ENCODE peak calls at places on chromosomes 7 and 10, in ten cellular contexts. One of them, this sample, is unnamed.

GRCh38 chr10:113880236-113880635 is 25.8 kb downstream of the NHLRC2 start:
- DNase-seq in lower lobe of right lung: no peak
- DNase-seq in effector memory CD4-positive, alpha-beta T cell: no peak
- DNase-seq in HFF-Myc: no peak
- DNase-seq in heart right ventricle: no peak
- DNase-seq in fibroblast of lung: peak
- DNase-seq in adipocyte: no peak
- DNase-seq in GM23248: peak
- DNase-seq in stomach: no peak
- DNase-seq in heart left ventricle: no peak
- DNase-seq in this sample: no peak

GRCh38 chr10:129531969-129532660 is 65.1 kb downstream of the MGMT start:
- DNase-seq in lower lobe of right lung: peak
- DNase-seq in effector memory CD4-positive, alpha-beta T cell: no peak
- DNase-seq in HFF-Myc: no peak
- DNase-seq in heart right ventricle: no peak
- DNase-seq in fibroblast of lung: peak
- DNase-seq in adipocyte: no peak
- DNase-seq in GM23248: no peak
- DNase-seq in stomach: no peak
- DNase-seq in heart left ventricle: no peak
- DNase-seq in this sample: no peak

GRCh38 chr7:100801833-100802568 is 25.3 kb downstream of the EPHB4 start:
- DNase-seq in lower lobe of right lung: peak
- DNase-seq in effector memory CD4-positive, alpha-beta T cell: no peak
- DNase-seq in HFF-Myc: peak
- DNase-seq in heart right ventricle: no peak
- DNase-seq in fibroblast of lung: peak
- DNase-seq in adipocyte: peak
- DNase-seq in GM23248: peak
- DNase-seq in stomach: peak
- DNase-seq in heart left ventricle: peak
- DNase-seq in this sample: peak

GRCh38 chr7:12951397-12951801 is 264.0 kb downstream of the ARL4A start:
- DNase-seq in lower lobe of right lung: no peak
- DNase-seq in effector memory CD4-positive, alpha-beta T cell: no peak
- DNase-seq in HFF-Myc: peak
- DNase-seq in heart right ventricle: no peak
- DNase-seq in fibroblast of lung: peak
- DNase-seq in adipocyte: peak
- DNase-seq in GM23248: peak
- DNase-seq in stomach: no peak
- DNase-seq in heart left ventricle: no peak
- DNase-seq in this sample: peak

GRCh38 chr7:19362099-19362498 is 216.9 kb upstream of the FERD3L start:
- DNase-seq in lower lobe of right lung: no peak
- DNase-seq in effector memory CD4-positive, alpha-beta T cell: no peak
- DNase-seq in HFF-Myc: no peak
- DNase-seq in heart right ventricle: no peak
- DNase-seq in fibroblast of lung: peak
- DNase-seq in adipocyte: peak
- DNase-seq in GM23248: peak
- DNase-seq in stomach: no peak
- DNase-seq in heart left ventricle: no peak
- DNase-seq in this sample: no peak

GRCh38 chr10:72612203-72612826 is 13.6 kb downstream of the MICU1 start:
- DNase-seq in lower lobe of right lung: no peak
- DNase-seq in effector memory CD4-positive, alpha-beta T cell: no peak
- DNase-seq in HFF-Myc: no peak
- DNase-seq in heart right ventricle: peak
- DNase-seq in fibroblast of lung: peak
- DNase-seq in adipocyte: peak
- DNase-seq in GM23248: peak
- DNase-seq in stomach: no peak
- DNase-seq in heart left ventricle: no peak
- DNase-seq in this sample: peak

GRCh38 chr7:156554488-156554887 is 86.1 kb upstream of the RNF32 start:
- DNase-seq in lower lobe of right lung: no peak
- DNase-seq in effector memory CD4-positive, alpha-beta T cell: no peak
- DNase-seq in HFF-Myc: no peak
- DNase-seq in heart right ventricle: no peak
- DNase-seq in fibroblast of lung: no peak
- DNase-seq in adipocyte: no peak
- DNase-seq in GM23248: no peak
- DNase-seq in stomach: no peak
- DNase-seq in heart left ventricle: no peak
- DNase-seq in this sample: no peak

GRCh38 chr10:123442901-123443300 is 223.3 kb upstream of the GPR26 start:
- DNase-seq in lower lobe of right lung: no peak
- DNase-seq in effector memory CD4-positive, alpha-beta T cell: no peak
- DNase-seq in HFF-Myc: no peak
- DNase-seq in heart right ventricle: no peak
- DNase-seq in fibroblast of lung: no peak
- DNase-seq in adipocyte: no peak
- DNase-seq in GM23248: no peak
- DNase-seq in stomach: no peak
- DNase-seq in heart left ventricle: no peak
- DNase-seq in this sample: no peak

GRCh38 chr10:82982110-82982608 is 1107.2 kb downstream of the NRG3 start:
- DNase-seq in lower lobe of right lung: no peak
- DNase-seq in effector memory CD4-positive, alpha-beta T cell: no peak
- DNase-seq in HFF-Myc: peak
- DNase-seq in heart right ventricle: no peak
- DNase-seq in fibroblast of lung: peak
- DNase-seq in adipocyte: peak
- DNase-seq in GM23248: peak
- DNase-seq in stomach: no peak
- DNase-seq in heart left ventricle: peak
- DNase-seq in this sample: peak

GRCh38 chr7:127889677-127890076 is 141.6 kb downstream of the LRRC4 start:
- DNase-seq in lower lobe of right lung: no peak
- DNase-seq in effector memory CD4-positive, alpha-beta T cell: no peak
- DNase-seq in HFF-Myc: no peak
- DNase-seq in heart right ventricle: no peak
- DNase-seq in fibroblast of lung: no peak
- DNase-seq in adipocyte: no peak
- DNase-seq in GM23248: no peak
- DNase-seq in stomach: no peak
- DNase-seq in heart left ventricle: no peak
- DNase-seq in this sample: no peak

GRCh38 chr7:27148031-27148775 is 629 bp upstream of the HOXA6 start:
- DNase-seq in lower lobe of right lung: peak
- DNase-seq in effector memory CD4-positive, alpha-beta T cell: no peak
- DNase-seq in HFF-Myc: no peak
- DNase-seq in heart right ventricle: no peak
- DNase-seq in fibroblast of lung: no peak
- DNase-seq in adipocyte: no peak
- DNase-seq in GM23248: peak
- DNase-seq in stomach: no peak
- DNase-seq in heart left ventricle: no peak
- DNase-seq in this sample: no peak

GRCh38 chr7:102045681-102046372 is 228.4 kb downstream of the CUX1 start:
- DNase-seq in lower lobe of right lung: no peak
- DNase-seq in effector memory CD4-positive, alpha-beta T cell: no peak
- DNase-seq in HFF-Myc: no peak
- DNase-seq in heart right ventricle: no peak
- DNase-seq in fibroblast of lung: no peak
- DNase-seq in adipocyte: no peak
- DNase-seq in GM23248: no peak
- DNase-seq in stomach: no peak
- DNase-seq in heart left ventricle: no peak
- DNase-seq in this sample: no peak

GRCh38 chr10:96380821-96381220 is 22.0 kb upstream of the OPALIN start:
- DNase-seq in lower lobe of right lung: peak
- DNase-seq in effector memory CD4-positive, alpha-beta T cell: no peak
- DNase-seq in HFF-Myc: no peak
- DNase-seq in heart right ventricle: no peak
- DNase-seq in fibroblast of lung: peak
- DNase-seq in adipocyte: no peak
- DNase-seq in GM23248: peak
- DNase-seq in stomach: no peak
- DNase-seq in heart left ventricle: no peak
- DNase-seq in this sample: no peak

DNA sequence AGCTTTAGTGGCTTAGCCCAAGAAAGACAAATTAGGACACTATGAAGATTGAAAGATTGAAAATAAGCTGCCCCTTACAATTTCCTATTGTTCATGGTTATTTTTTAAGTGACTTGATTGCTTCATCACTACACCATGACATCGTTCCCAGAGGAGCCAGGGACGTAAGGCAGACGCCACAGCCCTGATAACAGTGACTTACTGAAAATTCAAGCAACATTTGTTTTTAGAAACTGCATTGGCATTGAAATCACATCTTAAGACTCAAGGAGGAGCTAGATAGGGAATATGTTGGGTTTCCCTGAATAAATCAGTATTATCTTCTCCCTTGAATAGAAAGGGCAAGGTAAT is 38.7 kb upstream of the ANK3 start:
- DNase-seq in lower lobe of right lung: no peak
- DNase-seq in effector memory CD4-positive, alpha-beta T cell: no peak
- DNase-seq in HFF-Myc: no peak
- DNase-seq in heart right ventricle: no peak
- DNase-seq in fibroblast of lung: peak
- DNase-seq in adipocyte: no peak
- DNase-seq in GM23248: peak
- DNase-seq in stomach: no peak
- DNase-seq in heart left ventricle: peak
- DNase-seq in this sample: peak
- H3K4me3 ChIP-seq in lower lobe of right lung: no peak
- H3K4me3 ChIP-seq in effector memory CD4-positive, alpha-beta T cell: no peak
- H3K4me3 ChIP-seq in HFF-Myc: no peak
- H3K4me3 ChIP-seq in heart right ventricle: no peak
- H3K4me3 ChIP-seq in fibroblast of lung: no peak
- H3K4me3 ChIP-seq in adipocyte: no peak
- H3K4me3 ChIP-seq in GM23248: no peak
- H3K4me3 ChIP-seq in stomach: no peak
- H3K4me3 ChIP-seq in heart left ventricle: no peak
- H3K4me3 ChIP-seq in this sample: no peak

GRCh38 chr7:44749992-44750391 is 1.3 kb downstream of the ZMIZ2 start:
- DNase-seq in lower lobe of right lung: no peak
- DNase-seq in effector memory CD4-positive, alpha-beta T cell: no peak
- DNase-seq in HFF-Myc: no peak
- DNase-seq in heart right ventricle: no peak
- DNase-seq in fibroblast of lung: no peak
- DNase-seq in adipocyte: no peak
- DNase-seq in GM23248: no peak
- DNase-seq in stomach: no peak
- DNase-seq in heart left ventricle: no peak
- DNase-seq in this sample: no peak
- H3K4me3 ChIP-seq in lower lobe of right lung: peak
- H3K4me3 ChIP-seq in effector memory CD4-positive, alpha-beta T cell: peak
- H3K4me3 ChIP-seq in HFF-Myc: peak
- H3K4me3 ChIP-seq in heart right ventricle: peak
- H3K4me3 ChIP-seq in fibroblast of lung: peak
- H3K4me3 ChIP-seq in adipocyte: peak
- H3K4me3 ChIP-seq in GM23248: peak
- H3K4me3 ChIP-seq in stomach: peak
- H3K4me3 ChIP-seq in heart left ventricle: peak
- H3K4me3 ChIP-seq in this sample: peak

DNA sequence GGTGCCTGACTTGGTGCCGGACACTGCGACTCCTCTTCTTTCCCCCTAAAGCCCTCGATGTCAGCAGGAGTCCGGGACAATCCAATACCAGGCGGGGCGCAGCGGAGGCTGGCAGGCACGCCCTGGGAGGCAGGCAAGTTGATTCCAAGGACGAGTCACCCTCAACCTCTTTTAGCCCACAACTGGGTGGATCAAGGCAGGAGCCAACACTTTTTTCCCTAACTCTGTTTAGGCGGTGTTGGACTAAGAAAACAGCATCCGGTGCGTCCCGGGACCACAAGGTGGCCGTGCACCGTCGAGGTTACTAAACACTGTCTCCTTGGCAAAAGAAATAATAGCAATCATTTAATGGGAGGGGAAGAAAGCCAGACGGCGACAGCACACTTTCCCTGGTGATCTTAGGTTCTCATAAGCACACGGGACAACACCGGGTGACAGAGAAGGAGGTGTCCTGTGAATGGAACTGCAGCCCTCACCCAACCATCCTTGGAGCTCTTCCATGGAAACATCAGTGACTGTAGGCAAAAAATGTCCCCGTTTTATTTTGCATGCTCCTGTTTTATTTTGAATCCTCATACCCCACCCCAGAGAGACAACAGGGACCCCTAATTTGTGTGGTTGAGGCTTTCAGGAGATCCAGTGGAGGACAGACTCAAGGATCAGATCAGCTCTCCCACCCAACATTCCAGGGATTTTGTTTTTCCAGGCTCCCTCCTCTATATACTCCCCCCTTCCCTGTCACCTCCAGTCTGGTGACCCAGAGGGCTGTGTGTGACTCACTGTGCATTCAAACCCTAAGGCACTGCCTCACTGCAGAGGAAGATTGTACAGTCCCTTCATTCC is 1.3 kb upstream of the CALCR start:
- DNase-seq in lower lobe of right lung: no peak
- DNase-seq in effector memory CD4-positive, alpha-beta T cell: no peak
- DNase-seq in HFF-Myc: no peak
- DNase-seq in heart right ventricle: no peak
- DNase-seq in fibroblast of lung: no peak
- DNase-seq in adipocyte: no peak
- DNase-seq in GM23248: no peak
- DNase-seq in stomach: no peak
- DNase-seq in heart left ventricle: no peak
- DNase-seq in this sample: no peak
- H3K4me3 ChIP-seq in lower lobe of right lung: peak
- H3K4me3 ChIP-seq in effector memory CD4-positive, alpha-beta T cell: no peak
- H3K4me3 ChIP-seq in HFF-Myc: no peak
- H3K4me3 ChIP-seq in heart right ventricle: no peak
- H3K4me3 ChIP-seq in fibroblast of lung: no peak
- H3K4me3 ChIP-seq in adipocyte: peak
- H3K4me3 ChIP-seq in GM23248: no peak
- H3K4me3 ChIP-seq in stomach: peak
- H3K4me3 ChIP-seq in heart left ventricle: no peak
- H3K4me3 ChIP-seq in this sample: no peak

DNA sequence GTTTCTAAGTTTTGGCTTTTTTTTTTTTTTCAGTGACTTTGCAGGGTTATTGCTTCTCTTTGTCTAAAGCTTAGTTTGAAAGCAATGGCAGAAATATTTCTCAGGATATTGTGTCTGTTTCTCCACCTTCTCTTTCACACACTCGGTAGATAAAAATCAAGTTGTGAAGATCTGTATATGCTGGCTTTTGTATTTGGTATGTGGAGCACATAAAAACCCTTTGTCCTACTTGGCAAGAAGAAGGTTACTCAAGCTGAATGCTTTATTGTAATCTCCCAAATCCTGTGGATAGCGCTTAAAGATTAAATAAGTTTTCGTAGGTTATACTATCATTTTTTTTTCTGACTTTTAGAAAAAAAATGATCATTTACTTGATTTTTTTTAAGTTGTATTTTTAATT is 172.4 kb downstream of the CDCA7L start:
- DNase-seq in lower lobe of right lung: no peak
- DNase-seq in effector memory CD4-positive, alpha-beta T cell: no peak
- DNase-seq in HFF-Myc: no peak
- DNase-seq in heart right ventricle: no peak
- DNase-seq in fibroblast of lung: no peak
- DNase-seq in adipocyte: peak
- DNase-seq in GM23248: no peak
- DNase-seq in stomach: no peak
- DNase-seq in heart left ventricle: no peak
- DNase-seq in this sample: no peak
- H3K4me3 ChIP-seq in lower lobe of right lung: no peak
- H3K4me3 ChIP-seq in effector memory CD4-positive, alpha-beta T cell: no peak
- H3K4me3 ChIP-seq in HFF-Myc: no peak
- H3K4me3 ChIP-seq in heart right ventricle: no peak
- H3K4me3 ChIP-seq in fibroblast of lung: no peak
- H3K4me3 ChIP-seq in adipocyte: no peak
- H3K4me3 ChIP-seq in GM23248: no peak
- H3K4me3 ChIP-seq in stomach: no peak
- H3K4me3 ChIP-seq in heart left ventricle: no peak
- H3K4me3 ChIP-seq in this sample: no peak